ENCODE peak calls at places on chromosomes 6 and 20, in four cellular contexts. One of them, this sample, is unnamed.

GRCh38 chr6:167291623-167292300 is 647 bp downstream of the UNC93A start:
- DNase-seq in cerebellar nuclear complex: no peak
- DNase-seq in stimulated activated CD4-positive, alpha-beta T cell treated with anti-CD3 and anti-CD28 coated beads, TNF-alpha, amount 100 ng/mL, for 48 hours: no peak
- DNase-seq in progenitor cell of endocrine pancreas: no peak
- DNase-seq in this sample: no peak

GRCh38 chr20:7742479-7742878 is 197.8 kb downstream of the HAO1 start:
- DNase-seq in stimulated activated CD4-positive, alpha-beta T cell treated with anti-CD3 and anti-CD28 coated beads, TNF-alpha, amount 100 ng/mL, for 48 hours: no peak
- DNase-seq in progenitor cell of endocrine pancreas: no peak
- DNase-seq in cerebellar nuclear complex: no peak
- DNase-seq in this sample: no peak

GRCh38 chr6:134267917-134268361 is 50.0 kb downstream of the SGK1 start:
- DNase-seq in stimulated activated CD4-positive, alpha-beta T cell treated with anti-CD3 and anti-CD28 coated beads, TNF-alpha, amount 100 ng/mL, for 48 hours: no peak
- DNase-seq in progenitor cell of endocrine pancreas: no peak
- DNase-seq in cerebellar nuclear complex: no peak
- DNase-seq in this sample: peak

GRCh38 chr6:155122199-155122950 is 127.3 kb downstream of the TIAM2 start:
- DNase-seq in progenitor cell of endocrine pancreas: no peak
- DNase-seq in stimulated activated CD4-positive, alpha-beta T cell treated with anti-CD3 and anti-CD28 coated beads, TNF-alpha, amount 100 ng/mL, for 48 hours: no peak
- DNase-seq in cerebellar nuclear complex: no peak
- DNase-seq in this sample: no peak

GRCh38 chr6:5338177-5338960 is 77.1 kb downstream of the FARS2 start:
- DNase-seq in cerebellar nuclear complex: no peak
- DNase-seq in stimulated activated CD4-positive, alpha-beta T cell treated with anti-CD3 and anti-CD28 coated beads, TNF-alpha, amount 100 ng/mL, for 48 hours: no peak
- DNase-seq in progenitor cell of endocrine pancreas: no peak
- DNase-seq in this sample: no peak

GRCh38 chr6:121305957-121306607 is 28.2 kb downstream of the TBC1D32 start:
- DNase-seq in cerebellar nuclear complex: no peak
- DNase-seq in progenitor cell of endocrine pancreas: no peak
- DNase-seq in stimulated activated CD4-positive, alpha-beta T cell treated with anti-CD3 and anti-CD28 coated beads, TNF-alpha, amount 100 ng/mL, for 48 hours: no peak
- DNase-seq in this sample: peak

GRCh38 chr6:92479821-92480220 is 939.5 kb downstream of the EPHA7 start:
- DNase-seq in stimulated activated CD4-positive, alpha-beta T cell treated with anti-CD3 and anti-CD28 coated beads, TNF-alpha, amount 100 ng/mL, for 48 hours: no peak
- DNase-seq in cerebellar nuclear complex: no peak
- DNase-seq in progenitor cell of endocrine pancreas: no peak
- DNase-seq in this sample: no peak

GRCh38 chr20:46563170-46563847 is 12.9 kb upstream of the OCSTAMP start:
- DNase-seq in progenitor cell of endocrine pancreas: no peak
- DNase-seq in stimulated activated CD4-positive, alpha-beta T cell treated with anti-CD3 and anti-CD28 coated beads, TNF-alpha, amount 100 ng/mL, for 48 hours: no peak
- DNase-seq in cerebellar nuclear complex: no peak
- DNase-seq in this sample: no peak

GRCh38 chr6:38413097-38413800 is 226.5 kb downstream of the BTBD9 start:
- DNase-seq in stimulated activated CD4-positive, alpha-beta T cell treated with anti-CD3 and anti-CD28 coated beads, TNF-alpha, amount 100 ng/mL, for 48 hours: no peak
- DNase-seq in progenitor cell of endocrine pancreas: no peak
- DNase-seq in cerebellar nuclear complex: no peak
- DNase-seq in this sample: no peak

This sample was measured in neuronal stem cell.